ENCODE peak calls at places on chromosome 9, in five cellular contexts. One of them, this sample, is unnamed.

GRCh38 chr9:33263131-33263935 is 1.2 kb downstream of the BAG1 start:
- DNase-seq in astrocyte: peak; percentile 10
- DNase-seq in neural progenitor cell: peak; percentile 39
- DNase-seq in kidney: no peak
- DNase-seq in colonic mucosa: no peak
- DNase-seq in this sample: no peak

GRCh38 chr9:76512826-76513225 is 53.8 kb downstream of the GCNT1 start:
- DNase-seq in colonic mucosa: no peak
- DNase-seq in kidney: no peak
- DNase-seq in astrocyte: peak; percentile 74
- DNase-seq in neural progenitor cell: no peak
- DNase-seq in this sample: no peak

GRCh38 chr9:109003116-109003515 is 10.2 kb downstream of the CTNNAL1 start:
- DNase-seq in neural progenitor cell: no peak
- DNase-seq in kidney: no peak
- DNase-seq in colonic mucosa: no peak
- DNase-seq in astrocyte: no peak
- DNase-seq in this sample: no peak

GRCh38 chr9:97502222-97502983 is 937 bp downstream of the TMOD1 start:
- DNase-seq in neural progenitor cell: peak; percentile 48
- DNase-seq in astrocyte: no peak
- DNase-seq in kidney: peak; percentile 72
- DNase-seq in colonic mucosa: no peak
- DNase-seq in this sample: no peak

GRCh38 chr9:79673614-79674013 is 101.8 kb downstream of the TLE4 start:
- DNase-seq in neural progenitor cell: no peak
- DNase-seq in astrocyte: no peak
- DNase-seq in kidney: no peak
- DNase-seq in colonic mucosa: no peak
- DNase-seq in this sample: no peak

GRCh38 chr9:114930063-114930812 is at the start of gene TNFSF8:
- DNase-seq in colonic mucosa: peak; percentile 29
- DNase-seq in astrocyte: no peak
- DNase-seq in kidney: no peak
- DNase-seq in neural progenitor cell: no peak
- DNase-seq in this sample: peak; percentile 70

GRCh38 chr9:104915739-104916138 is 12.2 kb downstream of the ABCA1 start:
- DNase-seq in neural progenitor cell: no peak
- DNase-seq in kidney: no peak
- DNase-seq in colonic mucosa: no peak
- DNase-seq in astrocyte: no peak
- DNase-seq in this sample: no peak

GRCh38 chr9:18811171-18811570 is 221.8 kb downstream of the SAXO1 start:
- DNase-seq in kidney: no peak
- DNase-seq in neural progenitor cell: no peak
- DNase-seq in colonic mucosa: no peak
- DNase-seq in astrocyte: no peak
- DNase-seq in this sample: no peak

GRCh38 chr9:126763130-126763764 is 41.6 kb upstream of the ZBTB43 start:
- DNase-seq in kidney: no peak
- DNase-seq in neural progenitor cell: no peak
- DNase-seq in astrocyte: peak; percentile 25
- DNase-seq in colonic mucosa: no peak
- DNase-seq in this sample: no peak

GRCh38 chr9:2257530-2257929 is 242.4 kb downstream of the SMARCA2 start:
- DNase-seq in astrocyte: no peak
- DNase-seq in colonic mucosa: no peak
- DNase-seq in neural progenitor cell: no peak
- DNase-seq in kidney: no peak
- DNase-seq in this sample: no peak

GRCh38 chr9:117412841-117413240 is 2.0 kb downstream of the ASTN2 start:
- DNase-seq in neural progenitor cell: peak; percentile 44
- DNase-seq in colonic mucosa: no peak
- DNase-seq in kidney: peak; percentile 61
- DNase-seq in astrocyte: no peak
- DNase-seq in this sample: no peak

GRCh38 chr9:69001921-69002320 is 12.0 kb downstream of the PRKACG start:
- DNase-seq in neural progenitor cell: no peak
- DNase-seq in astrocyte: no peak
- DNase-seq in colonic mucosa: no peak
- DNase-seq in kidney: no peak
- DNase-seq in this sample: no peak

GRCh38 chr9:124741681-124742080 is 29.4 kb downstream of the NR6A1 start:
- DNase-seq in astrocyte: no peak
- DNase-seq in kidney: no peak
- DNase-seq in neural progenitor cell: no peak
- DNase-seq in colonic mucosa: no peak
- DNase-seq in this sample: no peak

DNA sequence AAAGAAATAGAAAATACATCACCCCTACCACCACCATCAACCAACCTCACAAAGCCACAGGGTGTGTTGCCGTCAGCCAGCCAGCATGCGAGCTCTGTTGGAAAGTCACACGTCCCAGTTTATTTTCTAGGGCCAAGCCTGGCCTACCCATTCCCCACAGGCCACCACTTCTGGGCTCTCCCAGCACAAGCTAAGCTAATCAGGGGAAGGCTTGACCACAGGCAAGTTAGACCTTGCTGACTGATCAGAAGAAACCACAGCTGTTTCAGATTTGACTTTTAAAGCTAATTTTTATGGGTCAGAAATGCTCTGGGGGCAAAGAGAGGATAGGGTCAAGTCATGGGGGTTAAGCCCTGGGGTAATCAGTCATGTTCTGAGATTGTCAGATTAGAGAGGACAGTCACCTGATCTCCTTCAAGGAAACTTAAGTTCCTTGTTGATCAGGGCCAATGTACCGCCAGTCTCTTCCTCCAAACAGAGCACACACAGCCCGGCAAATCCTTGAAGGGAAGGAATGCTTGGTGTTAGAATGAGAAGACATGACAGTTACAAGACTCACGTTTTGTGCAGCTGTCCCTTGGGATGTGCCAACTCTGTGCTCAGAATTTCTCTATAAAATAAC is 7.6 kb downstream of the SHB start:
- DNase-seq in colonic mucosa: no peak
- DNase-seq in astrocyte: no peak
- DNase-seq in kidney: peak; percentile 26
- DNase-seq in neural progenitor cell: no peak
- DNase-seq in this sample: no peak
- H3K9ac ChIP-seq in colonic mucosa: no peak overlapping the region
- H3K9ac ChIP-seq in astrocyte: no peak overlapping the region
- H3K9ac ChIP-seq in kidney: no peak overlapping the region
- H3K9ac ChIP-seq in neural progenitor cell: no peak overlapping the region
- H3K9ac ChIP-seq in this sample: no peak overlapping the region

DNA sequence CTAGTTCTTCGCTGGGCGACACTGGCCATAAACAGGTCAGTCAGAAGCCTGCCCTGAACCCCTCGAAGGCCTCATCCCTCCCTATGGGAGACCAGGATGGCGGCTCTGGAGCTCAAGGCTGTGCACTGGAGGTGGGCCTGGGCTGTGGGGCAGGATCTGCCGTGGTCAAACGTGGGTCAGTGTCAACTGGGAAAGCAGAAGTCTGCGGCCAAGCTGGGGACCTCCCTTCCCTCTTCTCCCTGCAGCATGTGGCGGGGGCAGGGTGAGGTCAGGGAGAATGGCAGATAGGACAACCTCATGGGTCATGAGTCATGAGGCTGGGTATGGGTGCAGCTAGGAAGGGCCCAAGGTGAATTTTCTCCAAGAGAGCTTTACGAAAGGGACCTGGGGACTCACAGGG is 132.9 kb downstream of the RXRA start:
- DNase-seq in colonic mucosa: no peak
- DNase-seq in neural progenitor cell: no peak
- DNase-seq in kidney: no peak
- DNase-seq in astrocyte: no peak
- DNase-seq in this sample: no peak
- TF ChIP-seq CTCF in colonic mucosa: no peak
- TF ChIP-seq CTCF in neural progenitor cell: no peak
- TF ChIP-seq CTCF in kidney: no peak
- TF ChIP-seq CTCF in astrocyte: no peak
- TF ChIP-seq CTCF in this sample: no peak

DNA sequence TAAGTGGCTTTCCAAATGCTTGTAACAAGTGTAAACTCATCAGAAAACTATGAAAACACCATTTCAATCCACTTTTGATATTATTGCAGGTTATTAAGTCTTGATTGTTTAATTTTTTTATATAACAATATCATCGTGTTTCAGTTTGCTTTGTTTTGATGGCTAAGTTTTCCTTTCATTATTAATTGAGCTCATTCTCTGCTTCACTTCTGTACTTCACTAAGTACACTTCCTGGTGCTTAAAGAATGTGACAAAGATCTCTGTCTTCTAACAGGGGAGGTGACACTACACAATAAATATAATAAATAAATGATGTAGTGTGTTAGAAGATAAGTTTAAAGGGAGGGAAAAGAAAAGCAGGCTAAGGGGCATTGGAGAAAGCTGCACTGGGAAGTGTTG is 13.0 kb upstream of the RAD23B start:
- DNase-seq in astrocyte: no peak
- DNase-seq in neural progenitor cell: no peak
- DNase-seq in colonic mucosa: no peak
- DNase-seq in kidney: no peak
- DNase-seq in this sample: no peak
- H3K9ac ChIP-seq in astrocyte: no peak overlapping the region
- H3K9ac ChIP-seq in neural progenitor cell: no peak overlapping the region
- H3K9ac ChIP-seq in colonic mucosa: no peak overlapping the region
- H3K9ac ChIP-seq in kidney: no peak overlapping the region
- H3K9ac ChIP-seq in this sample: no peak overlapping the region

GRCh38 chr9:131678499-131679111 is 61.3 kb downstream of the RAPGEF1 start:
- DNase-seq in neural progenitor cell: peak; percentile 41
- DNase-seq in colonic mucosa: no peak
- DNase-seq in astrocyte: peak; percentile 97
- DNase-seq in kidney: peak; percentile 93
- DNase-seq in this sample: no peak

GRCh38 chr9:131676431-131676972 is 63.4 kb downstream of the RAPGEF1 start:
- DNase-seq in colonic mucosa: no peak
- DNase-seq in neural progenitor cell: no peak
- DNase-seq in astrocyte: no peak
- DNase-seq in kidney: no peak
- DNase-seq in this sample: peak; percentile 52

GRCh38 chr9:131679261-131680020 is 60.4 kb downstream of the RAPGEF1 start:
- DNase-seq in astrocyte: no peak
- DNase-seq in kidney: no peak
- DNase-seq in colonic mucosa: no peak
- DNase-seq in neural progenitor cell: no peak
- DNase-seq in this sample: no peak

GRCh38 chr9:131677051-131677444 is 62.8 kb downstream of the RAPGEF1 start:
- DNase-seq in neural progenitor cell: no peak
- DNase-seq in colonic mucosa: no peak
- DNase-seq in kidney: no peak
- DNase-seq in astrocyte: peak; percentile 46
- DNase-seq in this sample: no peak

DNA sequence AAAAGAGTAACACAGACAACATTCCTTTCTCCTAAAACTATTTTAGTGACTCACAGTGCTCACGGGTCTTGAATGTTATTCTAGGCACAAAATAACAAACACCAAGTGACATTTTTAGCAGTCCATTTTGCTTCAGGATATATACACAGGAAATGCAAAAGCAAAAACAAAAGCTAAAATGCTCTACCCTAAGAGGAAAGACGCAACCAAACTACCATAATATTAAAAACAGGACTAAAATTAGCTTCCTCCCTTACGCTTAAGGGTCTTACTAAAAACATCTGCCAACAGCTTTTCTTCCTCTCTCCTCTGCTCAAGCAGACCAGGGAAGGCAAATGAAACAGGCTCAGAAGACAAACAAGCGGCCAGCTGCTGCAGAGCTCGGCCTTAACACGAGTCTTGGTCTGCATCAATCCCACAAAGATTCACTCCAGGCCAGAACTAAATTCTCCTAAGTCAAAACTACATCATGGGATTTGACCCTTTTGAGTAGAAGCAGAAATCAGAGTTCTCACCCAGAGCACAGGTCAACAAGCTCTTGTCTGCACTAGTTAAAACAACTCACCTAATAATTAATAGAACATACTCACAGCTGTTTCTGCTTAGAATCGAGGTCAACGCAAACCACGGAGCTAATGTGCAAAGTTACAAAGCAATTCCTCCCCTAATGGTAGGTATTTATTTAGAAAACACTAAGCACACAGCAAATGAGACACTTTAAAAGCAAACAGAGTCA is 62.3 kb downstream of the RAPGEF1 start:
- DNase-seq in astrocyte: peak; percentile 68
- DNase-seq in kidney: no peak
- DNase-seq in colonic mucosa: no peak
- DNase-seq in neural progenitor cell: peak; percentile 39
- DNase-seq in this sample: no peak
- TF ChIP-seq CTCF in astrocyte: no peak
- TF ChIP-seq CTCF in kidney: no peak
- TF ChIP-seq CTCF in colonic mucosa: no peak
- TF ChIP-seq CTCF in neural progenitor cell: no peak
- TF ChIP-seq CTCF in this sample: no peak

GRCh38 chr9:7363777-7364477 is 435.7 kb downstream of the DMAC1 start:
- DNase-seq in astrocyte: no peak
- DNase-seq in colonic mucosa: no peak
- DNase-seq in kidney: no peak
- DNase-seq in neural progenitor cell: peak; percentile 76
- DNase-seq in this sample: no peak
- H3K9ac ChIP-seq in astrocyte: no peak overlapping the region
- H3K9ac ChIP-seq in colonic mucosa: no peak overlapping the region
- H3K9ac ChIP-seq in kidney: no peak overlapping the region
- H3K9ac ChIP-seq in neural progenitor cell: no peak overlapping the region
- H3K9ac ChIP-seq in this sample: no peak overlapping the region

GRCh38 chr9:94166237-94167054 is 82.2 kb downstream of the PTPDC1 start:
- DNase-seq in colonic mucosa: peak; percentile 98
- DNase-seq in neural progenitor cell: peak; percentile 98
- DNase-seq in kidney: peak; percentile 99
- DNase-seq in astrocyte: peak; percentile 97
- DNase-seq in this sample: peak; percentile 98
- TF ChIP-seq CTCF in colonic mucosa: no peak
- TF ChIP-seq CTCF in neural progenitor cell: peak; percentile 23
- TF ChIP-seq CTCF in kidney: no peak
- TF ChIP-seq CTCF in astrocyte: no peak
- TF ChIP-seq CTCF in this sample: no peak

This sample was measured in DND-41.